ENCODE peak calls at places on chromosomes 6 and 20, in five cellular contexts. R is tibial artery, W is dorsolateral prefrontal cortex, G is choroid plexus epithelial cell, S is MM.1S. B is an unnamed sample.

GRCh38 chr6:126170875-126171489 is 168.9 kb upstream of the CENPW start:
- DNase-seq in R (no peak), W (no peak), G (peak), S (peak), B (peak)

GRCh38 chr20:9838378-9839295 is at the start of gene PAK5:
- DNase-seq in R (peak), W (peak), G (peak), S (peak), B (peak)

GRCh38 chr6:32177182-32177787 is 920 bp upstream of the RNF5 start:
- DNase-seq in R (no peak), W (no peak), G (no peak), S (peak), B (no peak)

GRCh38 chr6:81465859-81466258 is 286.6 kb downstream of the TENT5A start:
- DNase-seq in R (no peak), W (no peak), G (peak), S (peak), B (peak)

GRCh38 chr6:71190809-71191208 is 97.8 kb upstream of the OGFRL1 start:
- DNase-seq in R (no peak), W (no peak), G (peak), S (peak), B (peak)

GRCh38 chr6:118776607-118777549 is 117.1 kb upstream of the ASF1A start:
- DNase-seq in R (no peak), W (no peak), G (peak), S (peak), B (peak)

GRCh38 chr20:57071283-57071701 is 195.1 kb downstream of the BMP7 start:
- DNase-seq in R (peak), W (no peak), G (no peak), S (no peak), B (no peak)

GRCh38 chr6:115468272-115469005 is 592.3 kb downstream of the FRK start:
- DNase-seq in R (no peak), W (no peak), G (no peak), S (peak), B (no peak)

GRCh38 chr6:25477006-25477590 is 174.9 kb upstream of the SCGN start:
- DNase-seq in R (no peak), W (no peak), G (peak), S (no peak), B (peak)

GRCh38 chr6:31737315-31738047 is 1.2 kb upstream of the CLIC1 start:
- DNase-seq in R (no peak), W (no peak), G (peak), S (no peak), B (no peak)

GRCh38 chr20:64224344-64225165 is 31.0 kb upstream of the PCMTD2 start:
- DNase-seq in R (no peak), W (no peak), G (peak), S (no peak), B (peak)

GRCh38 chr6:170269873-170270541 is 20.9 kb downstream of the DLL1 start:
- DNase-seq in R (no peak), W (no peak), G (peak), S (no peak), B (no peak)

GRCh38 chr20:24735263-24735662 is 213.8 kb upstream of the CST7 start:
- DNase-seq in R (no peak), W (no peak), G (no peak), S (no peak), B (no peak)

GRCh38 chr6:23415819-23416427 is 710.1 kb upstream of the NRSN1 start:
- DNase-seq in R (no peak), W (no peak), G (no peak), S (peak), B (no peak)

GRCh38 chr6:163231356-163232014 is 183.0 kb upstream of the QKI start:
- DNase-seq in R (no peak), W (no peak), G (no peak), S (peak), B (no peak)

GRCh38 chr6:92354270-92354831 is 1065.0 kb downstream of the EPHA7 start:
- DNase-seq in R (no peak), W (no peak), G (no peak), S (no peak), B (no peak)

GRCh38 chr6:144809120-144809519 is 524.0 kb downstream of the UTRN start:
- DNase-seq in R (no peak), W (no peak), G (no peak), S (no peak), B (no peak)

GRCh38 chr6:26624557-26624956 is 27.8 kb downstream of the ABT1 start:
- DNase-seq in R (no peak), W (no peak), G (no peak), S (no peak), B (no peak)

GRCh38 chr6:81511423-81511822 is 241.1 kb downstream of the TENT5A start:
- DNase-seq in R (no peak), W (no peak), G (peak), S (no peak), B (no peak)

GRCh38 chr6:139882234-139882633 is 507.8 kb upstream of the CITED2 start:
- DNase-seq in R (no peak), W (no peak), G (peak), S (peak), B (peak)

GRCh38 chr6:170290306-170291128 is at the start of gene DLL1:
- DNase-seq in R (peak), W (peak), G (peak), S (no peak), B (peak)

GRCh38 chr20:44586986-44587980 is 4.9 kb downstream of the PKIG start:
- DNase-seq in R (no peak), W (no peak), G (peak), S (no peak), B (no peak)

GRCh38 chr6:36999467-37000125 is 5.9 kb upstream of the FGD2 start:
- DNase-seq in R (no peak), W (no peak), G (no peak), S (no peak), B (no peak)

GRCh38 chr20:44613575-44613974 is 31.2 kb downstream of the PKIG start:
- DNase-seq in R (no peak), W (no peak), G (no peak), S (no peak), B (no peak)

GRCh38 chr6:38681850-38682249 is 21.1 kb downstream of the GLO1 start:
- DNase-seq in R (no peak), W (no peak), G (no peak), S (no peak), B (no peak)

GRCh38 chr6:17635568-17635967 is 35.5 kb downstream of the FAM8A1 start:
- DNase-seq in R (no peak), W (no peak), G (no peak), S (no peak), B (no peak)

GRCh38 chr20:35005463-35005961 is 49.8 kb downstream of the MYH7B start:
- DNase-seq in R (peak), W (peak), G (no peak), S (no peak), B (no peak)

GRCh38 chr6:110813813-110814487 is 1.3 kb downstream of the CDK19 start:
- DNase-seq in R (no peak), W (no peak), G (peak), S (no peak), B (no peak)

GRCh38 chr6:139129284-139129683 is 5.6 kb upstream of the HECA start:
- DNase-seq in R (no peak), W (no peak), G (peak), S (no peak), B (peak)

GRCh38 chr20:38034108-38034649 is 633 bp downstream of the RPRD1B start:
- DNase-seq in R (no peak), W (no peak), G (no peak), S (no peak), B (no peak)

GRCh38 chr6:144408151-144408550 is 123.0 kb downstream of the UTRN start:
- DNase-seq in R (peak), W (no peak), G (peak), S (no peak), B (peak)

GRCh38 chr6:140046030-140046632 is 671.7 kb upstream of the CITED2 start:
- DNase-seq in R (no peak), W (no peak), G (no peak), S (no peak), B (no peak)

GRCh38 chr6:30810813-30811329 is 66.5 kb upstream of the IER3 start:
- DNase-seq in R (no peak), W (no peak), G (no peak), S (peak), B (no peak)

GRCh38 chr6:71294121-71294523 is 5.5 kb downstream of the OGFRL1 start:
- DNase-seq in R (no peak), W (no peak), G (peak), S (no peak), B (peak)

GRCh38 chr20:1830240-1830639 is 65.0 kb upstream of the SIRPA start:
- DNase-seq in R (no peak), W (peak), G (peak), S (no peak), B (peak)

DNA sequence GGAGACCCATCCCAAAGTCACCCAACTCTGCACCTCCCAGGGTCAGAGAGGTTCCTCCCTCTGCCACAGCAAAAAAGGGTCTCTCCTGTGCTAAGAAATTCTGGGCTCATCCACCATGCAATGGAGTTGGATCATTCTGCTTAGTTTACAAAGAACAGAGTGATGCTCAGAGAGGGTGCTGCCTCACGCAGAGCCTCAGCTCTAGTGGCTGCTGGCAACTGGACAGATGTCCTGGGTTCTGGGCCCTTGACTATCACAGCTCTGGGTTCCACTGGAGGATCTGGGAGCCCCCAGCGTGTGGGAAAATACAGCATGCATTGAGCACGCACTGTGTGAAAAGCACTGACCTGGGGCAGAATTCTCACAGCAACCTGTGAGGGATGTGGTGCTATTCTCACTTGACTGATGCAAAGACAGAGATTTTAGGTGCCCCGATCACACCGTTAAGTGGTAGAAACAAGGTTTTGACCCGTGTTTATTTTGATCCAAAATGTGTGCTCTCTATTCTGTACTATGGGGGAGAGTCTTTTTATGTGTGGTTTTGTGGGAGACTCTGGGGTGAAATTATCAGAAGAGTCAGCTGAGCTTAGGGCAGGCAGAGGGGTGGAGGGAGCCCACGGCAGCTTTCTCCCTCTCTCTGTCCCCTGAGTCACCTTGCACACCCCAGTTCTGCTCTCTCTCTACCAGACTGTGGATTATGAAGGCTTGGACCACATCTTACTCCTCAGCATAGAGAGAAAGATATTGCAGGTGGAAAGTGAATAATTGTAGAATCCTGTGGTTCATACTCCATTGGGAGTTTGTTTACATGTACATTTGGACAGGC is 19.9 kb downstream of the TREML4 start:
- DNase-seq in R (no peak), W (no peak), G (no peak), S (no peak), B (no peak)
- TF ChIP-seq CTCF in R (no peak), W (no peak), G (no peak), S (no peak), B (no peak)

DNA sequence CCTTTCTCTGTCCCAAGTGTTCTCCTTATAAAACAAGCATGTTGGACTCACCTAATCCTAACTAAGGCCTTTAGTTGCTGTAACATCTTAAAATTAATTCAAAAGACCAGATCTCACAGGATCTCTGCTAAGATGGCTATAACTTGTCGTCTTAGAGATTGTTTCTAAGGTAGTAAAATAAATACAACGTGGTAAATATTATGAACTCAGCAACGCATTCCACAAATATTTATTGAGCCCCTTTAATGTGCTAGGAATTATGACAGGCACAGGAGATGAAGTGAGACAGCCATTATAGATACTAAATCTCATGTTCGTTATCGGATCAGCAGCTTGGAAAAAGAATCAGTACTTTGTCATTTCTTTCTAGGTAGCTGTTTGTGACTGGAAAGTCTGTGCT is 20.8 kb upstream of the MCM3 start:
- DNase-seq in R (no peak), W (no peak), G (no peak), S (no peak), B (no peak)
- H3K4me3 ChIP-seq in R (no peak), W (no peak), G (no peak), S (peak), B (no peak)

DNA sequence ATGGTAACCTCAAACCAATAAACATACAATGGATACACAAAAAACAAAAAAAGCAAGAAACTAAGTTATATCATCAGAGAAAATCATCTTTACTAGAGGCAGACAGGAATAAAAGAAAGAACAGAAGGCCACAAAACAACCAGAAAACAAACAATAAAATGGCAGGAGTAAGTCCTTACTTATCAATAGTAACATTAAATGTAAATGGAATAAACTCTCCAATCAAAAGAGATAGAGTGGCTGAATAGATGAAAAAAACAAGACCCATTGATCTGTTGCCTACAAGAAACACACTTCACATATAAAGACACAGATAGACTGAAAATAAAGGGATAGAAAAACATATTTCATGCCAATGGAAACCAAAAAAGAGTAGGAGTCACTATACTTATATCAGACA is 81.3 kb upstream of the GJE1 start:
- DNase-seq in R (no peak), W (no peak), G (no peak), S (no peak), B (no peak)
- TF ChIP-seq CTCF in R (no peak), W (no peak), G (no peak), S (no peak), B (no peak)

DNA sequence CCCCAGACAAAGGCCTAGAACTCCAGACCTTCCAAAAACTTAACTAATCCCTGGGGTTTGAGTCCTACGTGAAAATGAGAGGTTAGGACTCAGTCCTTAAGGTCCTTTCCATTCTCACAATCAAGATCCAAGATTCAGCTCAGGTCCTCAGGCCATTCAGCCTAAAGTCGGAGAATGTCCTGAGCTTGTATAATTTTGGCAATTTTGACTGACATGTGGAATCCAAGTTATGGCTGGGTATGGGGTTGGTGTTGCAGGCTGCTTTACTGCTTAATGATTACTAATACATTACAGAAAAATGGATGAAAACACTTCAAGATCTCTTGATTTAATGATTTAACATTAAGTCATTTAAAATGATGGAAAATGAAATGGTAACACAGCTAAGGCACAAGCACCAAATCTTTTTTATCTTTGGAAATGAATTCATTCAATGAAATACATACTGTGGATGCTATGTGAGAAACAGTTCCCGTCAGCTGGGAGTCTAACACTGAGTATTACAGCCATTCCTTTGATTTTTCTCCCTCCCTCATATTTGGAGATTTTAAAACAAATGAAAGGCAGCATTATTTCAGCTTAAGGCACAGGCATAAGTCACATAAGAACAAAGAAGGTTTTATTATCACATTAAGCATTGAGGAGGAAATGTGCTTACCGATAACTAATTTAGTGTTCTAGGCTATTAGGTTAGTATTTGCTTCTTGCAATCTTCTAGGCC is 1.3 kb downstream of the ARHGAP18 start:
- DNase-seq in R (no peak), W (no peak), G (no peak), S (no peak), B (no peak)
- H3K4me3 ChIP-seq in R (peak), W (no peak), G (peak), S (peak), B (peak)

DNA sequence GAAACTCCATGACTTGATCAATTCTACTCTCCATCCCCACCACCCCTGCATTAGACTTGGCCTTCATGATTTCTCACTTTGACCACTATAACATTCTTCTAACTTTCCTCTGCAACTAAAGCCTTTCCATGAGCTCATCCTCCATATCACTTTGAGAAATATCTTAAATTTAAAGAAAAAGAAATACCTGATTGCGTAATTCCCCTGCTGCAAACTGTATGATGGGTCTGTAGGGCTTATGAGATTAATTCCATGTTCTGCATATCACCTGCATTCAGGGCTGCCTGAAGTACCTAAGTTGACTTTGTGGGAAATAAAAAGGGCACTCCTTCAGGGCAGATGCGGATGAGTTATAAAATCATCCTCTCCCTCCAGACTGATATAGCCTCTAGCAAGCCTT is 549.8 kb downstream of the LMBRD1 start:
- DNase-seq in R (no peak), W (no peak), G (no peak), S (no peak), B (no peak)
- TF ChIP-seq CTCF in R (no peak), W (no peak), G (no peak), S (no peak), B (no peak)

DNA sequence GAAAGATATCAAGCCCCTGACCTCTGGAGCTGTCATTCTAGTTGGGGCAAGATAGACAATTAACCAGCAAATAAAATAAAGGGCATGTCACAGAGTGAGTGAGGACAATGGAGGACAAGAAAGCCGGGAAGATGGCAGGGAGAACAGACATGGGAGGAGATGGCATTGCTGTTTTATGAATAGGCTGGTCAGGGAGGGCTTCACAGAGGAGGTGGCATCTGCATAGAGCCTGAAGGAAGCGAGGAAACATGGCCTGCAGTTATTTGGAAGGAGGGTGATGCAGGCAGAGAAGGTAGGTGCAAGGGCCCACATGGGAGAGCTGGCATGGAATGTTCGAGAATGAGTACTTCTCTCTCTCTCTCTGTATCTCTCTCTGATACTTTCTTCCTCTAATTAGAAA is 63.7 kb downstream of the EFCAB8 start:
- DNase-seq in R (no peak), W (no peak), G (no peak), S (no peak), B (no peak)
- H3K4me3 ChIP-seq in R (no peak), W (no peak), G (no peak), S (no peak), B (no peak)

GRCh38 chr6:14190596-14191224 is 73.1 kb downstream of the CD83 start:
- DNase-seq in R (no peak), W (no peak), G (no peak), S (no peak), B (no peak)

GRCh38 chr6:14189122-14189521 is 71.5 kb downstream of the CD83 start:
- DNase-seq in R (no peak), W (no peak), G (no peak), S (no peak), B (no peak)

GRCh38 chr6:14194483-14194882 is 76.9 kb downstream of the CD83 start:
- DNase-seq in R (no peak), W (no peak), G (no peak), S (no peak), B (no peak)

GRCh38 chr6:14193524-14193923 is 76.0 kb downstream of the CD83 start:
- DNase-seq in R (no peak), W (no peak), G (no peak), S (no peak), B (no peak)

DNA sequence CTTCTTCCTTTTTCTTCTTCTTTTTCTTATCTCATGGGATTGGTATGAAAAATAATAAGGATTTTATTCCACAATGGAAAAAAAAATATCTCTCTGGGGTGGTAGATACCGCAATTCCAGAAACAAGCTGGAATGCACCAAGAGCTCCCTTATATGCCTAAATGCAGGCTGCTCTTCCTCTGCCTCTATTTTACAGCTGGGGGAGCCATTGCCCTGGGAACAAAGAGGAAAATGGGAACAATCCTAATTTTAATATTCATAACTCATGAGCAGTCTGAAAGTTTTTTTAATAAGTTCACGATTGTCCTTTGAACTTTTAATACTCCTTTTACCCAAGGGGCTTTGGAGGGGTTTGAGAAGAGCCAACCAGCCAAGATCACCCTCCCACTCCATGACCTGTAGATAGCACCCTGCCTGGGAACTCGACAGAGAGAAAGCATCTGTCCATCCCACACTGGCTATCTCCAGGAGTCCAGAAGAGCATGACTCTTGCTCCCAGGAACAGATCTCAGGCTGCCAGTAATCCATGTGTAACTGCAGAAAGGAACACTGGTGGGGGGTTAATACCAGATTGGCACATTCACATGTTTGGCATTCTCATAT is 74.7 kb downstream of the CD83 start:
- DNase-seq in R (no peak), W (no peak), G (no peak), S (no peak), B (peak)
- TF ChIP-seq CTCF in R (no peak), W (no peak), G (peak), S (no peak), B (peak)

B was measured in cardiac fibroblast.